ENCODE peak calls at places on chromosomes 5 and 9, in nine cellular contexts. M is suprapubic skin; U is breast epithelium; I is heart left ventricle; Y is body of pancreas; S is IMR-90; G is CD4-positive, CD25-positive, alpha-beta regulatory T cell; D is A549; C is gastrocnemius medialis. N is an unnamed sample. For H3K4me1 and H3K9me3, the result is how much of the 10 kb centered on the place peaks cover.

GRCh38 chr5:26889810-26890209 is 148.6 kb downstream of the CDH9 start:
- DNase-seq in M (no peak), U (no peak), I (no peak), Y (no peak), S (no peak), G (no peak), D (no peak), C (no peak), N (no peak)

GRCh38 chr9:81649475-81649874 is 39.9 kb downstream of the TLE1 start:
- DNase-seq in M (no peak), U (no peak), I (no peak), Y (no peak), S (no peak), G (no peak), D (no peak), C (no peak), N (no peak)

GRCh38 chr9:122941560-122942234 is 877 bp downstream of the RABGAP1 start:
- DNase-seq in M (no peak), U (no peak), I (no peak), Y (no peak), S (peak), G (no peak), D (no peak), C (no peak), N (no peak)

GRCh38 chr5:88940712-88941111 is 57.7 kb upstream of the MEF2C start:
- DNase-seq in M (no peak), U (no peak), I (no peak), Y (no peak), S (no peak), G (no peak), D (no peak), C (no peak), N (no peak)

GRCh38 chr5:10563132-10563939 is 534 bp upstream of the ANKRD33B start:
- DNase-seq in M (peak), U (no peak), I (peak), Y (peak), S (peak), G (peak), D (peak), C (no peak), N (no peak)

GRCh38 chr5:94893404-94894145 is 275.1 kb downstream of the SLF1 start:
- DNase-seq in M (no peak), U (no peak), I (no peak), Y (no peak), S (peak), G (no peak), D (peak), C (no peak), N (peak)

GRCh38 chr5:187617-188451 is 3.5 kb upstream of the LRRC14B start:
- DNase-seq in M (no peak), U (no peak), I (no peak), Y (no peak), S (no peak), G (no peak), D (no peak), C (no peak), N (no peak)

GRCh38 chr9:126407125-126407870 is 80.7 kb downstream of the MVB12B start:
- DNase-seq in M (no peak), U (no peak), I (no peak), Y (no peak), S (peak), G (no peak), D (no peak), C (no peak), N (no peak)

GRCh38 chr5:285991-286557 is 14.6 kb downstream of the PDCD6 start:
- DNase-seq in M (no peak), U (no peak), I (no peak), Y (no peak), S (no peak), G (no peak), D (no peak), C (no peak), N (no peak)

GRCh38 chr5:107232793-107233192 is 437.9 kb downstream of the EFNA5 start:
- DNase-seq in M (no peak), U (no peak), I (no peak), Y (no peak), S (no peak), G (no peak), D (no peak), C (no peak), N (no peak)

GRCh38 chr9:19049872-19050636 is 827 bp downstream of the RRAGA start:
- DNase-seq in M (no peak), U (no peak), I (peak), Y (peak), S (peak), G (peak), D (no peak), C (no peak), N (no peak)

GRCh38 chr5:112192886-112193285 is 226.2 kb downstream of the EPB41L4A start:
- DNase-seq in M (no peak), U (no peak), I (no peak), Y (no peak), S (no peak), G (no peak), D (no peak), C (no peak), N (no peak)

GRCh38 chr5:62533597-62533996 is 45.0 kb upstream of the LRRC70 start:
- DNase-seq in M (no peak), U (no peak), I (no peak), Y (no peak), S (no peak), G (no peak), D (no peak), C (no peak), N (no peak)

GRCh38 chr9:109903515-109904138 is 123.6 kb downstream of the PALM2AKAP2 start:
- DNase-seq in M (no peak), U (no peak), I (peak), Y (peak), S (peak), G (peak), D (peak), C (no peak), N (peak)

GRCh38 chr5:45376463-45376862 is 319.7 kb downstream of the HCN1 start:
- DNase-seq in M (no peak), U (no peak), I (no peak), Y (no peak), S (peak), G (no peak), D (no peak), C (no peak), N (no peak)

GRCh38 chr9:124180557-124180956 is 77.2 kb upstream of the NEK6 start:
- DNase-seq in M (no peak), U (no peak), I (no peak), Y (peak), S (peak), G (no peak), D (no peak), C (peak), N (no peak)

GRCh38 chr9:121353246-121353975 is 16.6 kb downstream of the STOM start:
- DNase-seq in M (no peak), U (no peak), I (no peak), Y (no peak), S (no peak), G (peak), D (no peak), C (no peak), N (no peak)

GRCh38 chr9:138068601-138069035 is 191.0 kb downstream of the CACNA1B start:
- DNase-seq in M (peak), U (peak), I (no peak), Y (no peak), S (no peak), G (no peak), D (no peak), C (no peak), N (no peak)

GRCh38 chr5:78360674-78361225 is 333 bp downstream of the SCAMP1 start:
- DNase-seq in M (peak), U (peak), I (peak), Y (peak), S (no peak), G (peak), D (no peak), C (peak), N (no peak)

GRCh38 chr5:141846031-141846430 is 32.2 kb downstream of the PCDH1 start:
- DNase-seq in M (no peak), U (no peak), I (peak), Y (peak), S (peak), G (no peak), D (no peak), C (no peak), N (no peak)

DNA sequence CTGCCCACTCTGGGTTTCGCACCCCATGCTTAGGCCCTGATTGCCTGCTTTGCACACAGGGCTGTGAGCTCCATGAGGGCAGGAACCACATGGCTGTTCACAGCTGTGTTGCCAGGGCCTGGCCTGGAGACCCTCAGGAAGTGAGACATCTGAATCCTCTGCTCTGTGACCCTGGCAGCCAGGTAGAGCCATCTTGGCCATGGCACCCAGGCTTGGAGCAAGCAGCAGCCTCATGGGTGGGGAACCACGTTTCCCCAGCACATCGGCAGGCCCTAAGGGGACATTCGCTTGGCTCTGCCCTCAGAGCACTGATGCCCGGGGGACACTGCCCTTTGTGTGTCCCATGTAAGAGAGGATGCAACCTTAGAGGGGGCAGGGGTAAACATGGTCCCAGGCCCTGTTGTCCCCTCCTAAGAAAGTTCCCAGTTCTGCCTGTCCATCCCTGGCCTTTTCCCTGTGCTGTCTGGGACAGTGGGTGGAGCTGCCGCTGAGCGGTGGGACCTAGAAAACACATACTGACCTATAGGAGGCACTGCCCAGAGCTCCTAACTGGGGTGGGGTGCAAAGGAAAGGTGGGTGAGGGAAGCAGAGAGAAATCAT is 144.1 kb upstream of the IER5L start:
- DNase-seq in M (peak), U (peak), I (peak), Y (no peak), S (no peak), G (no peak), D (no peak), C (no peak), N (no peak)
- H3K27ac ChIP-seq in M (peak), U (peak), I (peak), Y (peak), S (no peak), G (no peak), D (peak), C (peak), N (no peak)

GRCh38 chr5:17256171-17256570 is 38.7 kb downstream of the BASP1 start:
- DNase-seq in M (no peak), U (no peak), I (no peak), Y (no peak), S (no peak), G (no peak), D (no peak), C (no peak), N (no peak)
- H3K4me1 ChIP-seq in M (under half), U (under half), I (under half), Y (under half), S (under half), G (under half), D (half or more), C (under half), N (under half)

DNA sequence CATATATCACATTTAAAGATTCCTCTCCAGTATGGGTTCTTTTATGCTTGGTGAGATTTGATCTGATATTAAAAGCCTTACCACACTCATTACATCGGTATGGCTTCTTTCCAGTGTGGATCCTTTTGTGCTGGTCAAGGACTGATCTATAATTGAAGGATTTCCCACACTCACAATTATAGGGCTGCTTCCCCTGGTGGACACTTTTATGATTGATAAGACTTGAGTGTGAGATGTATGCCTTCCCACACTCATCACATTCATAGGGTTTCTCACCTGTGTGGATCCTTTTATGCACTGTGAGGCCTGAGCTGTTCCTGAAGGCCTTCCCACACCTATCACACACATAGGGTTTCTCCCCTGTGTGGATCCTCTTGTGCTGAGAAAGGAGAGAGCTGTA is 12.2 kb downstream of the ZFP62 start:
- DNase-seq in M (no peak), U (no peak), I (no peak), Y (no peak), S (no peak), G (no peak), D (peak), C (no peak), N (no peak)
- H3K9me3 ChIP-seq in M (under half), U (under half), I (under half), Y (under half), S (half or more), G (under half), D (half or more), C (under half), N (under half)

GRCh38 chr9:29214702-29215248 is 1641.5 kb upstream of the C9orf72 start:
- DNase-seq in M (no peak), U (no peak), I (no peak), Y (no peak), S (no peak), G (no peak), D (no peak), C (no peak), N (peak)
- H3K27ac ChIP-seq in M (no peak), U (no peak), I (no peak), Y (no peak), S (no peak), G (no peak), D (no peak), C (no peak), N (no peak)

GRCh38 chr5:82918311-82919031 is 158.7 kb downstream of the TMEM167A start:
- DNase-seq in M (no peak), U (no peak), I (no peak), Y (no peak), S (no peak), G (no peak), D (no peak), C (no peak), N (no peak)

GRCh38 chr5:82922086-82922734 is 155.0 kb downstream of the TMEM167A start:
- DNase-seq in M (no peak), U (no peak), I (no peak), Y (no peak), S (no peak), G (no peak), D (no peak), C (no peak), N (no peak)

GRCh38 chr5:82912462-82912861 is 164.7 kb downstream of the TMEM167A start:
- DNase-seq in M (no peak), U (no peak), I (no peak), Y (no peak), S (no peak), G (no peak), D (no peak), C (no peak), N (no peak)

GRCh38 chr5:82911902-82912301 is 165.3 kb downstream of the TMEM167A start:
- DNase-seq in M (no peak), U (no peak), I (no peak), Y (no peak), S (no peak), G (no peak), D (no peak), C (no peak), N (no peak)

GRCh38 chr5:82917584-82917983 is 159.6 kb downstream of the TMEM167A start:
- DNase-seq in M (no peak), U (no peak), I (no peak), Y (no peak), S (no peak), G (no peak), D (no peak), C (no peak), N (no peak)
- H3K4me1 ChIP-seq in M (under half), U (under half), I (under half), Y (under half), S (under half), G (under half), D (under half), C (under half), N (under half)

N was measured in iPS DF 6.9.